ENCODE peak calls at places on chromosomes 11 and 22, in nine cellular contexts. T, B, O, A, D, G, E, Q and N are unnamed samples.

GRCh38 chr11:122439911-122440782 is 215.4 kb upstream of the UBASH3B start:
- DNase-seq in T (peak), B (peak), O (peak), A (no peak), D (no peak), G (no peak), E (peak), Q (peak), N (no peak)

GRCh38 chr11:69962152-69962551 is 116.0 kb upstream of the ANO1 start:
- DNase-seq in T (no peak), B (no peak), O (no peak), A (peak), D (no peak), G (no peak), E (peak), Q (peak), N (no peak)

GRCh38 chr11:96033054-96033453 is 109.1 kb upstream of the MTMR2 start:
- DNase-seq in T (no peak), B (no peak), O (no peak), A (peak), D (no peak), G (no peak), E (no peak), Q (no peak), N (no peak)

GRCh38 chr11:2818021-2818420 is 67.6 kb downstream of the CDKN1C start:
- DNase-seq in T (no peak), B (no peak), O (no peak), A (no peak), D (no peak), G (no peak), E (no peak), Q (no peak), N (no peak)

GRCh38 chr11:131408011-131408640 is 37.7 kb downstream of the NTM start:
- DNase-seq in T (no peak), B (peak), O (no peak), A (peak), D (peak), G (no peak), E (peak), Q (peak), N (peak)

GRCh38 chr11:2445948-2446551 is 1.2 kb downstream of the KCNQ1 start:
- DNase-seq in T (no peak), B (no peak), O (peak), A (no peak), D (no peak), G (peak), E (no peak), Q (peak), N (no peak)

GRCh38 chr22:17120711-17121234 is 387 bp downstream of the TMEM121B start:
- DNase-seq in T (no peak), B (no peak), O (no peak), A (no peak), D (no peak), G (no peak), E (no peak), Q (peak), N (no peak)

GRCh38 chr22:48577014-48577690 is 1250.5 kb downstream of the BRD1 start:
- DNase-seq in T (no peak), B (peak), O (no peak), A (no peak), D (no peak), G (peak), E (no peak), Q (no peak), N (no peak)

GRCh38 chr11:120759046-120759445 is 247.5 kb downstream of the GRIK4 start:
- DNase-seq in T (no peak), B (no peak), O (no peak), A (no peak), D (no peak), G (no peak), E (no peak), Q (peak), N (no peak)

GRCh38 chr22:30607939-30608338 is 965 bp downstream of the TCN2 start:
- DNase-seq in T (no peak), B (no peak), O (no peak), A (no peak), D (no peak), G (no peak), E (no peak), Q (no peak), N (no peak)

GRCh38 chr22:30607300-30607930 is 441 bp downstream of the TCN2 start:
- DNase-seq in T (no peak), B (no peak), O (no peak), A (no peak), D (no peak), G (no peak), E (no peak), Q (no peak), N (no peak)

GRCh38 chr22:30610299-30610698 is 3.3 kb downstream of the TCN2 start:
- DNase-seq in T (no peak), B (no peak), O (no peak), A (no peak), D (no peak), G (peak), E (no peak), Q (no peak), N (no peak)

GRCh38 chr22:30611197-30611596 is 4.2 kb downstream of the TCN2 start:
- DNase-seq in T (no peak), B (no peak), O (no peak), A (no peak), D (no peak), G (no peak), E (no peak), Q (no peak), N (no peak)

GRCh38 chr22:30609260-30610185 is 2.5 kb downstream of the TCN2 start:
- DNase-seq in T (peak), B (peak), O (no peak), A (peak), D (peak), G (no peak), E (peak), Q (peak), N (no peak)
- H3K27ac ChIP-seq in T (peak), B (no peak), O (no peak), A (peak), D (peak), G (peak), E (peak), Q (no peak), N (peak)

GRCh38 chr22:37165940-37166674 is 16.4 kb upstream of the IL2RB start:
- DNase-seq in T (no peak), B (no peak), O (no peak), A (no peak), D (no peak), G (peak), E (no peak), Q (no peak), N (no peak)

GRCh38 chr22:37169412-37169811 is 18.6 kb downstream of the C1QTNF6 start:
- DNase-seq in T (peak), B (no peak), O (no peak), A (no peak), D (no peak), G (peak), E (no peak), Q (no peak), N (no peak)

GRCh38 chr22:37167981-37168647 is 18.4 kb upstream of the IL2RB start:
- DNase-seq in T (no peak), B (peak), O (peak), A (no peak), D (peak), G (peak), E (no peak), Q (no peak), N (no peak)

GRCh38 chr22:37166675-37167066 is 17.0 kb upstream of the IL2RB start:
- DNase-seq in T (peak), B (peak), O (peak), A (peak), D (peak), G (peak), E (peak), Q (peak), N (peak)

DNA sequence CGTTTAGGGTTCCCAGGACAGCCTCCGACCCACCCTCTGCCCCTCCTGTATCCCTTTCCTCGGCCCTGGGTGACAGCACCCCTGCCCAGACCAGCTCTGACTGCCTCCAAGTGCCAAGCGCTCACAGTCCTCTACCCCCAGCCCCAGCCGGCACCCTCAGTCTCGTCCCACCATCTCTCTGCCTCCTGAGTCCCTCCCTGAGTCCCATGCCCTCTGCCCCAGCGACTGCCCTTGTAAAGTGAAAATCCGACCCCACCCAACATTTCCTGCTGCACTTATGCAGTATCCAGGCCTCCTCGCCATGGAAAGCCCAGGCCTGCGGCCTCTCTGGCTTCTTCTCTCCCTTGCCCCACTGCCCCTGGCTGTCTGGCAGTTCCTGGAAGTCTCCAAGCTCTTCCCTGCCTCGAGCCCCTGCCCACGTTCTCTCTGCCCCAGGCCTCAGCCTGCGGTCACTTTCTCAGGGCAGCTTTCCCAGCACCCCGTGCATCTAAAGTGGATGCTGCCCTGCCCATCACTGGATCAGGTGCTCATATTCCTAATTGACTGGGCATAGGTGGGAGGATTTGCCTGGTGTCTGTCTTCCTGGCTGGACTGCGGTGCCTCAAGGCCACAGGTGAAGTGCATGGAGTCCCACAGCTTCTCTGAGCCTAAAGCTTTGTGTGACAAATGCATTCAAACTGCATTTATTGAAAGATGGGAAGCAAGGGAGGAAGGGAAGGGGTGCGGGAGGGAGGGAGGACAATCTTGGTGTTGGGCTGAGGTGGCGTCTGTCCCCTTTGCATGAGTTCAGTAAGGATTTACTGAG is 17.7 kb upstream of the IL2RB start:
- DNase-seq in T (no peak), B (peak), O (peak), A (no peak), D (no peak), G (peak), E (no peak), Q (no peak), N (no peak)
- H3K4me3 ChIP-seq in T (no peak), B (no peak), O (no peak), A (no peak), D (no peak), G (peak), E (no peak), Q (no peak), N (no peak)

GRCh38 chr11:110126936-110127335 is 33.7 kb downstream of the ZC3H12C start:
- DNase-seq in T (no peak), B (no peak), O (no peak), A (no peak), D (no peak), G (no peak), E (no peak), Q (no peak), N (no peak)
- H3K27ac ChIP-seq in T (no peak), B (no peak), O (no peak), A (no peak), D (no peak), G (no peak), E (no peak), Q (no peak), N (no peak)

GRCh38 chr11:113474362-113475159 is 637 bp downstream of the DRD2 start:
- DNase-seq in T (peak), B (peak), O (peak), A (peak), D (peak), G (peak), E (peak), Q (peak), N (no peak)
- H3K4me3 ChIP-seq in T (peak), B (peak), O (no peak), A (peak), D (peak), G (peak), E (peak), Q (peak), N (peak)

DNA sequence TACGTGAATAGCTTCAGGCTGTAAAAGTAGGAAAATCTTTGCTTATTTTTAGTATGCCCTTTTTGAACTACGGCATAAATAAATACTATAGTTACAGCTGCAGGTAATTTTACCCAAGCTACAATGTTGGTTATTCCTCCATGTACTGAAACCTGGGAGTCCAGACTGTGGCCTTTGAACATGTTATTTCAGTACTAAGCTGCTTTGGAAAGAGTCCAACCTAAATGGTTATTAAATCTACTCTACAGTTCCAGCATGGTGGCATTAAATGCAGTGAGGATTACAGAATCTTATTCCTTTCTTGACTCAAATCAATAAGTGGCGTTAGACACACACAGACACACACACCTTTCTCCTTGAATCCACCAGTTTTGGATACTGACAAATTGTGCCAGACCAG is 165.1 kb downstream of the MSANTD4 start:
- DNase-seq in T (no peak), B (no peak), O (no peak), A (no peak), D (no peak), G (no peak), E (no peak), Q (no peak), N (no peak)
- H3K27ac ChIP-seq in T (no peak), B (no peak), O (no peak), A (no peak), D (no peak), G (no peak), E (no peak), Q (no peak), N (no peak)

GRCh38 chr11:41456288-41456687 is 3.2 kb downstream of the LRRC4C start:
- DNase-seq in T (no peak), B (no peak), O (no peak), A (no peak), D (no peak), G (no peak), E (no peak), Q (peak), N (no peak)

GRCh38 chr11:41457216-41458014 is 2.0 kb downstream of the LRRC4C start:
- DNase-seq in T (no peak), B (no peak), O (no peak), A (peak), D (no peak), G (no peak), E (no peak), Q (peak), N (no peak)

GRCh38 chr11:41461057-41461681 is 1.7 kb upstream of the LRRC4C start:
- DNase-seq in T (no peak), B (no peak), O (no peak), A (peak), D (peak), G (no peak), E (no peak), Q (peak), N (peak)

GRCh38 chr11:41459602-41460405 is at the start of gene LRRC4C:
- DNase-seq in T (no peak), B (no peak), O (no peak), A (peak), D (no peak), G (no peak), E (no peak), Q (peak), N (no peak)
- H3K4me3 ChIP-seq in T (no peak), B (no peak), O (no peak), A (peak), D (no peak), G (no peak), E (no peak), Q (peak), N (peak)

GRCh38 chr22:50470491-50470890 is 4.3 kb downstream of the SBF1 start:
- DNase-seq in T (no peak), B (no peak), O (no peak), A (no peak), D (peak), G (no peak), E (no peak), Q (no peak), N (no peak)

GRCh38 chr22:50471962-50472361 is 2.9 kb downstream of the SBF1 start:
- DNase-seq in T (no peak), B (no peak), O (no peak), A (no peak), D (no peak), G (no peak), E (no peak), Q (no peak), N (no peak)

GRCh38 chr22:50473088-50473487 is 1.7 kb downstream of the SBF1 start:
- DNase-seq in T (no peak), B (peak), O (no peak), A (peak), D (peak), G (no peak), E (peak), Q (peak), N (peak)

GRCh38 chr22:50469377-50470305 is 5.2 kb downstream of the SBF1 start:
- DNase-seq in T (no peak), B (peak), O (no peak), A (peak), D (peak), G (peak), E (no peak), Q (peak), N (no peak)

GRCh38 chr22:50471197-50471847 is 3.5 kb downstream of the SBF1 start:
- DNase-seq in T (no peak), B (no peak), O (no peak), A (no peak), D (no peak), G (no peak), E (no peak), Q (no peak), N (no peak)
- H3K27ac ChIP-seq in T (no peak), B (no peak), O (no peak), A (no peak), D (peak), G (no peak), E (no peak), Q (no peak), N (no peak)